ENCODE peak calls at places on chromosomes 6 and 20, in nine cellular contexts. One of them, this sample, is unnamed.

GRCh38 chr6:39430446-39430845 is 107.9 kb upstream of the KCNK16 start:
- DNase-seq in GM23338: no peak
- DNase-seq in GM23248: peak; percentile 11
- DNase-seq in hepatocyte: no peak
- DNase-seq in PC-3: no peak
- DNase-seq in SK-N-SH: no peak
- DNase-seq in neural progenitor cell: no peak
- DNase-seq in HCT116: no peak
- DNase-seq in MM.1S: no peak
- DNase-seq in this sample: no peak

GRCh38 chr20:25360631-25361286 is 29.9 kb downstream of the ABHD12 start:
- DNase-seq in GM23338: no peak
- DNase-seq in GM23248: peak; percentile 25
- DNase-seq in hepatocyte: no peak
- DNase-seq in PC-3: no peak
- DNase-seq in SK-N-SH: peak; percentile 23
- DNase-seq in neural progenitor cell: no peak
- DNase-seq in HCT116: no peak
- DNase-seq in MM.1S: no peak
- DNase-seq in this sample: no peak

GRCh38 chr20:32536861-32537656 is 48.1 kb downstream of the NOL4L start:
- DNase-seq in GM23338: peak; percentile 61
- DNase-seq in GM23248: no peak
- DNase-seq in hepatocyte: peak; percentile 89
- DNase-seq in PC-3: peak; percentile 52
- DNase-seq in SK-N-SH: peak; percentile 59
- DNase-seq in neural progenitor cell: peak; percentile 39
- DNase-seq in HCT116: no peak
- DNase-seq in MM.1S: peak; percentile 82
- DNase-seq in this sample: peak; percentile 68

GRCh38 chr6:54094837-54095236 is 16.4 kb upstream of the MLIP start:
- DNase-seq in GM23338: no peak
- DNase-seq in GM23248: no peak
- DNase-seq in hepatocyte: no peak
- DNase-seq in PC-3: no peak
- DNase-seq in SK-N-SH: no peak
- DNase-seq in neural progenitor cell: no peak
- DNase-seq in HCT116: no peak
- DNase-seq in MM.1S: no peak
- DNase-seq in this sample: no peak

GRCh38 chr20:37316116-37316774 is 26.8 kb downstream of the MANBAL start:
- DNase-seq in GM23338: no peak
- DNase-seq in GM23248: no peak
- DNase-seq in hepatocyte: no peak
- DNase-seq in PC-3: no peak
- DNase-seq in SK-N-SH: no peak
- DNase-seq in neural progenitor cell: peak; percentile 27
- DNase-seq in HCT116: no peak
- DNase-seq in MM.1S: no peak
- DNase-seq in this sample: peak; percentile 76

GRCh38 chr6:47098570-47098993 is 56.5 kb upstream of the ADGRF1 start:
- DNase-seq in GM23338: no peak
- DNase-seq in GM23248: no peak
- DNase-seq in hepatocyte: peak; percentile 73
- DNase-seq in PC-3: no peak
- DNase-seq in SK-N-SH: no peak
- DNase-seq in neural progenitor cell: no peak
- DNase-seq in HCT116: no peak
- DNase-seq in MM.1S: no peak
- DNase-seq in this sample: no peak

GRCh38 chr6:75673885-75674284 is 72.2 kb downstream of the SENP6 start:
- DNase-seq in GM23338: no peak
- DNase-seq in GM23248: no peak
- DNase-seq in hepatocyte: no peak
- DNase-seq in PC-3: no peak
- DNase-seq in SK-N-SH: no peak
- DNase-seq in neural progenitor cell: no peak
- DNase-seq in HCT116: no peak
- DNase-seq in MM.1S: no peak
- DNase-seq in this sample: no peak

GRCh38 chr6:19804362-19805145 is 32.6 kb upstream of the ID4 start:
- DNase-seq in GM23338: peak; percentile 96
- DNase-seq in GM23248: peak; percentile 99
- DNase-seq in hepatocyte: peak; percentile 99
- DNase-seq in PC-3: peak; percentile 94
- DNase-seq in SK-N-SH: peak; percentile 93
- DNase-seq in neural progenitor cell: peak; percentile 98
- DNase-seq in HCT116: peak; percentile 87
- DNase-seq in MM.1S: peak; percentile 79
- DNase-seq in this sample: peak; percentile 94

GRCh38 chr6:2877057-2877882 is 25.8 kb downstream of the SERPINB9 start:
- DNase-seq in GM23338: no peak
- DNase-seq in GM23248: no peak
- DNase-seq in hepatocyte: peak; percentile 57
- DNase-seq in PC-3: peak; percentile 59
- DNase-seq in SK-N-SH: no peak
- DNase-seq in neural progenitor cell: no peak
- DNase-seq in HCT116: no peak
- DNase-seq in MM.1S: no peak
- DNase-seq in this sample: no peak

GRCh38 chr6:62288562-62288961 is 2.5 kb upstream of the KHDRBS2 start:
- DNase-seq in GM23338: no peak
- DNase-seq in GM23248: no peak
- DNase-seq in hepatocyte: no peak
- DNase-seq in PC-3: no peak
- DNase-seq in SK-N-SH: no peak
- DNase-seq in neural progenitor cell: no peak
- DNase-seq in HCT116: no peak
- DNase-seq in MM.1S: no peak
- DNase-seq in this sample: no peak

GRCh38 chr20:1227121-1227582 is 1.3 kb downstream of the RAD21L1 start:
- DNase-seq in GM23338: no peak
- DNase-seq in GM23248: no peak
- DNase-seq in hepatocyte: no peak
- DNase-seq in PC-3: no peak
- DNase-seq in SK-N-SH: no peak
- DNase-seq in neural progenitor cell: peak; percentile 14
- DNase-seq in HCT116: no peak
- DNase-seq in MM.1S: no peak
- DNase-seq in this sample: no peak
- TF ChIP-seq EZH2phosphoT487 in GM23338: no peak
- TF ChIP-seq EZH2phosphoT487 in GM23248: no peak
- TF ChIP-seq EZH2phosphoT487 in hepatocyte: no peak
- TF ChIP-seq EZH2phosphoT487 in PC-3: no peak
- TF ChIP-seq EZH2phosphoT487 in SK-N-SH: no peak
- TF ChIP-seq EZH2phosphoT487 in neural progenitor cell: no peak
- TF ChIP-seq EZH2phosphoT487 in HCT116: no peak
- TF ChIP-seq EZH2phosphoT487 in MM.1S: no peak
- TF ChIP-seq EZH2phosphoT487 in this sample: no peak

GRCh38 chr6:170448317-170448716 is 104.8 kb downstream of the PSMB1 start:
- DNase-seq in GM23338: no peak
- DNase-seq in GM23248: no peak
- DNase-seq in hepatocyte: no peak
- DNase-seq in PC-3: no peak
- DNase-seq in SK-N-SH: no peak
- DNase-seq in neural progenitor cell: no peak
- DNase-seq in HCT116: no peak
- DNase-seq in MM.1S: no peak
- DNase-seq in this sample: no peak

GRCh38 chr6:170445984-170446383 is 107.1 kb downstream of the PSMB1 start:
- DNase-seq in GM23338: no peak
- DNase-seq in GM23248: no peak
- DNase-seq in hepatocyte: no peak
- DNase-seq in PC-3: no peak
- DNase-seq in SK-N-SH: no peak
- DNase-seq in neural progenitor cell: no peak
- DNase-seq in HCT116: no peak
- DNase-seq in MM.1S: no peak
- DNase-seq in this sample: no peak

GRCh38 chr6:170448745-170449144 is 104.4 kb downstream of the PSMB1 start:
- DNase-seq in GM23338: no peak
- DNase-seq in GM23248: no peak
- DNase-seq in hepatocyte: no peak
- DNase-seq in PC-3: no peak
- DNase-seq in SK-N-SH: no peak
- DNase-seq in neural progenitor cell: no peak
- DNase-seq in HCT116: no peak
- DNase-seq in MM.1S: no peak
- DNase-seq in this sample: no peak

GRCh38 chr6:170446841-170447560 is 106.1 kb downstream of the PSMB1 start:
- DNase-seq in GM23338: no peak
- DNase-seq in GM23248: no peak
- DNase-seq in hepatocyte: no peak
- DNase-seq in PC-3: no peak
- DNase-seq in SK-N-SH: no peak
- DNase-seq in neural progenitor cell: no peak
- DNase-seq in HCT116: no peak
- DNase-seq in MM.1S: no peak
- DNase-seq in this sample: no peak

GRCh38 chr6:170447561-170447930 is 105.6 kb downstream of the PSMB1 start:
- DNase-seq in GM23338: no peak
- DNase-seq in GM23248: no peak
- DNase-seq in hepatocyte: no peak
- DNase-seq in PC-3: no peak
- DNase-seq in SK-N-SH: no peak
- DNase-seq in neural progenitor cell: no peak
- DNase-seq in HCT116: no peak
- DNase-seq in MM.1S: no peak
- DNase-seq in this sample: no peak
- TF ChIP-seq EZH2phosphoT487 in GM23338: no peak
- TF ChIP-seq EZH2phosphoT487 in GM23248: no peak
- TF ChIP-seq EZH2phosphoT487 in hepatocyte: no peak
- TF ChIP-seq EZH2phosphoT487 in PC-3: no peak
- TF ChIP-seq EZH2phosphoT487 in SK-N-SH: no peak
- TF ChIP-seq EZH2phosphoT487 in neural progenitor cell: no peak
- TF ChIP-seq EZH2phosphoT487 in HCT116: no peak
- TF ChIP-seq EZH2phosphoT487 in MM.1S: no peak
- TF ChIP-seq EZH2phosphoT487 in this sample: no peak

DNA sequence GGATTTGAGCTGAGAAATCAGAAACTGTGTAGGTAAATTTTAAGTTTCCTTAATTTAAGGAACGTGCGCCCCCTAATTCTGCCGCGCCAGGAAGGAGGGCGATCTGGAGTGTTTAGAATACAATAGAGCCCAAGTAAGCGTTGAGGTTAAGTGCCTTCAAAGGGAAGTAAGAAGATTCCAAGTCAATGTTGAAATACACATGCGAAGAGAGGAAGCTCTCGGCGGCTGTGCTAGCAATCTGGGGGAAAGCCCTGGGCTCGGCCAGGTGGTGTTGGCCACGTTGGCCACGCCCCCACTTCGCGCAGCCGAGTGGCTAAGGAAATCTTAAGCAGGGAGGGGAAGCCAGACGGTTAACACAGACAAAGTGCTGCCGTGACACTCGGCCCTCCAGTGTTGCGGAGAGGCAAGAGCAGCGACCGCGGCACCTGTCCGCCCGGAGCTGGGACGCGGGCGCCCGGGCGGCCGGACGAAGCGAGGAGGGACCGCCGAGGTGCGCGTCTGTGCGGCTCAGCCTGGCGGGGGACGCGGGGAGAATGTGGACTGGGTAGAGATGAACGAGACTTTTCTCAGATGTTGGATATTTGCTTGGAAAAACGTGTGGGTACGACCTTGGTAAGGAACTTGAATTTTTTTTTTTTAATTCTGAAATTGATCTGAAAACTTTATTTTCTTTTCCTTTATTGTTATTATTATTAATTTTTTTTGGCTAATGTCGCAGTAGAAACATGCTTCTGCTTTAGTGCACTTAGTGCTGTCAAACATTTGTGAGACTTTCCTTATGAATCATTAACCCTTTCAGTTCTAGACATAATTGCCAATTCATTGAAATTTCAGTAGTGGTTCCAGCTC is at the start of gene PRDM1:
- DNase-seq in GM23338: peak; percentile 89
- DNase-seq in GM23248: peak; percentile 81
- DNase-seq in hepatocyte: peak; percentile 91
- DNase-seq in PC-3: peak; percentile 87
- DNase-seq in SK-N-SH: peak; percentile 69
- DNase-seq in neural progenitor cell: peak; percentile 88
- DNase-seq in HCT116: peak; percentile 81
- DNase-seq in MM.1S: peak; percentile 97
- DNase-seq in this sample: peak; percentile 98
- TF ChIP-seq EZH2phosphoT487 in GM23338: no peak
- TF ChIP-seq EZH2phosphoT487 in GM23248: no peak
- TF ChIP-seq EZH2phosphoT487 in hepatocyte: no peak
- TF ChIP-seq EZH2phosphoT487 in PC-3: no peak
- TF ChIP-seq EZH2phosphoT487 in SK-N-SH: no peak
- TF ChIP-seq EZH2phosphoT487 in neural progenitor cell: peak; percentile 32
- TF ChIP-seq EZH2phosphoT487 in HCT116: no peak
- TF ChIP-seq EZH2phosphoT487 in MM.1S: no peak
- TF ChIP-seq EZH2phosphoT487 in this sample: no peak

GRCh38 chr6:122048570-122048969 is 350.9 kb upstream of the HSF2 start:
- DNase-seq in GM23338: no peak
- DNase-seq in GM23248: peak; percentile 5
- DNase-seq in hepatocyte: no peak
- DNase-seq in PC-3: no peak
- DNase-seq in SK-N-SH: no peak
- DNase-seq in neural progenitor cell: no peak
- DNase-seq in HCT116: no peak
- DNase-seq in MM.1S: no peak
- DNase-seq in this sample: no peak

GRCh38 chr6:122050226-122050755 is 349.2 kb upstream of the HSF2 start:
- DNase-seq in GM23338: no peak
- DNase-seq in GM23248: peak; percentile 22
- DNase-seq in hepatocyte: no peak
- DNase-seq in PC-3: no peak
- DNase-seq in SK-N-SH: no peak
- DNase-seq in neural progenitor cell: no peak
- DNase-seq in HCT116: no peak
- DNase-seq in MM.1S: no peak
- DNase-seq in this sample: no peak

GRCh38 chr6:122052501-122052900 is 347.0 kb upstream of the HSF2 start:
- DNase-seq in GM23338: no peak
- DNase-seq in GM23248: no peak
- DNase-seq in hepatocyte: no peak
- DNase-seq in PC-3: no peak
- DNase-seq in SK-N-SH: no peak
- DNase-seq in neural progenitor cell: no peak
- DNase-seq in HCT116: no peak
- DNase-seq in MM.1S: no peak
- DNase-seq in this sample: no peak

GRCh38 chr6:122043421-122043820 is 356.0 kb upstream of the HSF2 start:
- DNase-seq in GM23338: no peak
- DNase-seq in GM23248: peak; percentile 9
- DNase-seq in hepatocyte: no peak
- DNase-seq in PC-3: no peak
- DNase-seq in SK-N-SH: no peak
- DNase-seq in neural progenitor cell: no peak
- DNase-seq in HCT116: no peak
- DNase-seq in MM.1S: no peak
- DNase-seq in this sample: no peak

DNA sequence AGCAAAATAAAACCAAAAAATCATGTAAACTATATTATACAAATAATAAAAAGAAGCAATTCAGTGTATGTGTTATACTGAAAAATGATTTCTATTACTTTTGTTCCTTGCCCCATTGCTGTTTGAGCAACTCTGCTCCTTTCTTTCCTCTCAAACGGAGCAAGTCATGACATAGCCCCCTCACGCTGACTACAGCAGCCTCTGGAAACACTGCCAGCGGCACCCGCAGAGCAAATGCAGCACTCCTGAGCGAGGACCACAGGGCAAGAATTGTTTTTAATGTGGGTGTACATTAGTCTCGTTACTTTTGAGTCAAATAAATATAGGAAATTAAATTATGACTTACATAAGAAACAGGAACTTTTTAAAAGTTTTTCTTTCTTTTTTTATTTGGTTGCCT is 350.1 kb upstream of the HSF2 start:
- DNase-seq in GM23338: peak; percentile 33
- DNase-seq in GM23248: peak; percentile 75
- DNase-seq in hepatocyte: no peak
- DNase-seq in PC-3: no peak
- DNase-seq in SK-N-SH: no peak
- DNase-seq in neural progenitor cell: peak; percentile 50
- DNase-seq in HCT116: no peak
- DNase-seq in MM.1S: no peak
- DNase-seq in this sample: no peak
- TF ChIP-seq EZH2phosphoT487 in GM23338: no peak
- TF ChIP-seq EZH2phosphoT487 in GM23248: no peak
- TF ChIP-seq EZH2phosphoT487 in hepatocyte: no peak
- TF ChIP-seq EZH2phosphoT487 in PC-3: no peak
- TF ChIP-seq EZH2phosphoT487 in SK-N-SH: no peak
- TF ChIP-seq EZH2phosphoT487 in neural progenitor cell: no peak
- TF ChIP-seq EZH2phosphoT487 in HCT116: no peak
- TF ChIP-seq EZH2phosphoT487 in MM.1S: no peak
- TF ChIP-seq EZH2phosphoT487 in this sample: no peak

This sample was measured in OCI-LY7.